ENCODE peak calls at places on chromosomes 13 and 19, in eight cellular contexts. N, J, U, Y, K, Q, O and G are unnamed samples. For H3K4me1, the result is how much of the 10 kb centered on the place peaks cover.

GRCh38 chr19:2456301-2456570 is 523 bp downstream of the LMNB2 start:
- DNase-seq in O (no peak), K (no peak), Q (no peak), Y (no peak), J (no peak), N (no peak), U (no peak), G (no peak)

GRCh38 chr19:42153606-42154405 is 21.6 kb upstream of the POU2F2 start:
- DNase-seq in K (no peak), J (no peak), Q (no peak), Y (no peak), O (no peak), N (no peak), U (no peak), G (no peak)

GRCh38 chr13:31322025-31322424 is 122.2 kb downstream of the B3GLCT start:
- DNase-seq in Q (no peak), O (no peak), K (no peak), U (no peak), N (peak), J (peak), Y (no peak), G (no peak)

GRCh38 chr13:30398601-30399072 is 23.7 kb upstream of the UBE2L5 start:
- DNase-seq in J (no peak), K (no peak), Y (no peak), Q (no peak), N (no peak), U (peak), O (no peak), G (peak)

GRCh38 chr13:20193142-20193923 is 595 bp upstream of the GJB2 start:
- DNase-seq in J (peak), O (no peak), N (no peak), K (no peak), Q (no peak), Y (no peak), U (no peak), G (no peak)

GRCh38 chr19:21587549-21587948 is 82.1 kb downstream of the ZNF429 start:
- DNase-seq in U (no peak), O (no peak), K (no peak), N (no peak), Y (no peak), J (no peak), Q (no peak), G (no peak)

GRCh38 chr13:47038196-47038595 is 141.3 kb upstream of the HTR2A start:
- DNase-seq in K (no peak), N (no peak), U (no peak), Y (no peak), J (no peak), O (no peak), Q (no peak), G (no peak)

GRCh38 chr13:111409413-111409812 is 89.0 kb downstream of the TEX29 start:
- DNase-seq in U (no peak), J (no peak), K (no peak), Q (no peak), Y (no peak), N (no peak), O (no peak), G (no peak)

GRCh38 chr19:33186835-33187540 is 7.1 kb upstream of the LRP3 start:
- DNase-seq in U (peak), K (no peak), Q (no peak), O (no peak), N (no peak), Y (no peak), J (no peak), G (peak)

GRCh38 chr19:308471-309205 is 17.4 kb upstream of the PLPP2 start:
- DNase-seq in K (no peak), O (no peak), U (no peak), N (no peak), Y (peak), Q (no peak), J (no peak), G (no peak)

GRCh38 chr19:41540041-41540695 is 35.8 kb upstream of the CEACAM21 start:
- DNase-seq in O (no peak), Q (no peak), K (no peak), N (no peak), Y (no peak), U (no peak), J (no peak), G (no peak)

GRCh38 chr13:111902726-111903125 is 164.2 kb upstream of the SOX1 start:
- DNase-seq in N (no peak), O (no peak), K (no peak), Y (no peak), J (peak), U (no peak), Q (no peak), G (no peak)

GRCh38 chr19:33226550-33227241 is 1.0 kb upstream of the SLC7A10 start:
- DNase-seq in Y (peak), K (no peak), J (no peak), U (peak), Q (peak), O (no peak), N (no peak), G (no peak)

GRCh38 chr19:50909240-50910070 is 1.7 kb downstream of the KLK4 start:
- DNase-seq in J (no peak), N (peak), U (peak), Q (peak), O (peak), Y (peak), K (no peak), G (no peak)

GRCh38 chr19:5808120-5808816 is 3.4 kb downstream of the NRTN start:
- DNase-seq in N (no peak), K (no peak), Y (no peak), U (no peak), J (no peak), O (no peak), Q (no peak), G (no peak)

GRCh38 chr13:28047784-28048388 is 52.5 kb downstream of the FLT3 start:
- DNase-seq in J (no peak), O (peak), Y (no peak), N (no peak), K (no peak), U (peak), Q (no peak), G (no peak)

GRCh38 chr13:43484432-43485225 is 302.1 kb downstream of the ENOX1 start:
- DNase-seq in J (no peak), O (no peak), N (peak), Y (no peak), Q (peak), K (no peak), U (no peak), G (no peak)

GRCh38 chr13:113430378-113431110 is 22.7 kb downstream of the ADPRHL1 start:
- DNase-seq in Y (no peak), K (no peak), O (no peak), N (no peak), Q (no peak), J (no peak), U (no peak), G (no peak)

GRCh38 chr19:14405758-14406644 is 13.1 kb downstream of the DDX39A start:
- DNase-seq in N (peak), U (peak), K (no peak), Y (peak), J (peak), Q (peak), O (peak), G (peak)

GRCh38 chr19:46022431-46023310 is at the start of gene PGLYRP1:
- DNase-seq in O (no peak), J (no peak), U (no peak), K (no peak), Q (no peak), Y (no peak), N (no peak), G (no peak)

GRCh38 chr13:103521532-103521931 is 455.3 kb upstream of the SLC10A2 start:
- DNase-seq in O (no peak), Q (no peak), N (no peak), U (no peak), K (no peak), J (no peak), Y (no peak), G (no peak)

GRCh38 chr13:98853791-98854191 is 101.3 kb upstream of the SLC15A1 start:
- DNase-seq in U (peak), J (no peak), Y (peak), K (no peak), N (no peak), O (no peak), Q (no peak), G (no peak)

GRCh38 chr13:105969761-105970160 is 565.7 kb downstream of the EFNB2 start:
- DNase-seq in N (no peak), Y (no peak), J (peak), Q (no peak), K (no peak), O (peak), U (no peak), G (no peak)

GRCh38 chr13:101121608-101122007 is 294.7 kb downstream of the NALCN start:
- DNase-seq in K (no peak), J (no peak), Y (no peak), U (no peak), O (no peak), N (no peak), Q (no peak), G (no peak)

GRCh38 chr13:51849145-51850101 is 4.4 kb upstream of the TMEM272 start:
- DNase-seq in O (peak), Q (no peak), N (no peak), J (no peak), Y (no peak), K (no peak), U (no peak), G (no peak)

GRCh38 chr19:54137913-54138776 is 583 bp downstream of the CNOT3 start:
- DNase-seq in U (peak), J (no peak), N (no peak), K (no peak), Y (no peak), Q (no peak), O (no peak), G (no peak)

GRCh38 chr13:42078113-42078769 is 29.8 kb downstream of the DGKH start:
- DNase-seq in U (no peak), N (no peak), O (no peak), J (no peak), Y (no peak), Q (no peak), K (no peak), G (peak)

GRCh38 chr19:1052349-1052967 is 12.6 kb downstream of the ABCA7 start:
- DNase-seq in Q (no peak), K (no peak), U (no peak), O (no peak), N (no peak), Y (no peak), J (no peak), G (no peak)

GRCh38 chr19:32661318-32661717 is 13.7 kb downstream of the ANKRD27 start:
- DNase-seq in Q (no peak), K (no peak), U (no peak), O (no peak), N (no peak), Y (no peak), J (no peak), G (no peak)

GRCh38 chr13:32427852-32428580 is at the start of gene N4BP2L1:
- DNase-seq in O (no peak), J (peak), N (peak), U (peak), K (peak), Q (peak), Y (peak), G (peak)

GRCh38 chr19:632228-633067 is 889 bp downstream of the POLRMT start:
- DNase-seq in Q (peak), U (peak), K (no peak), Y (no peak), J (no peak), O (no peak), N (peak), G (no peak)

GRCh38 chr13:39209731-39210633 is 171.7 kb downstream of the NHLRC3 start:
- DNase-seq in Q (no peak), U (no peak), J (no peak), K (no peak), Y (no peak), O (no peak), N (no peak), G (no peak)

GRCh38 chr13:32150239-32150638 is 118.7 kb downstream of the FRY start:
- DNase-seq in Y (no peak), K (no peak), U (no peak), O (no peak), N (no peak), Q (no peak), J (no peak), G (no peak)

GRCh38 chr13:107811233-107811632 is 404.1 kb downstream of the LIG4 start:
- DNase-seq in U (no peak), J (no peak), K (no peak), Q (no peak), N (no peak), Y (no peak), O (no peak), G (no peak)

GRCh38 chr13:85608255-85608829 is 190.9 kb downstream of the SLITRK6 start:
- DNase-seq in N (no peak), Q (no peak), Y (no peak), J (no peak), K (no peak), U (no peak), O (no peak), G (no peak)

GRCh38 chr19:27392027-27392632 is 1820.8 kb downstream of the UQCRFS1 start:
- DNase-seq in Q (no peak), N (no peak), J (no peak), U (no peak), K (no peak), O (no peak), Y (peak), G (no peak)

GRCh38 chr19:52993342-52994178 is 20.2 kb upstream of the ERVV-1 start:
- DNase-seq in N (peak), Q (peak), J (no peak), Y (peak), U (peak), O (peak), K (no peak), G (peak)
- TF ChIP-seq POLR2A in N (peak), Q (no peak), J (no peak), Y (no peak), U (no peak), O (no peak), K (no peak), G (no peak)

GRCh38 chr13:23467048-23467931 is 33.8 kb upstream of the SACS start:
- DNase-seq in O (no peak), Q (no peak), K (no peak), Y (no peak), U (no peak), J (peak), N (no peak), G (no peak)

GRCh38 chr13:23468811-23469210 is 35.3 kb upstream of the SACS start:
- DNase-seq in N (no peak), O (no peak), K (no peak), Y (no peak), Q (no peak), J (no peak), U (no peak), G (no peak)

GRCh38 chr13:23466144-23467002 is 32.9 kb upstream of the SACS start:
- DNase-seq in Q (peak), J (peak), Y (peak), N (peak), O (peak), K (no peak), U (peak), G (peak)

GRCh38 chr13:23469901-23470525 is 36.5 kb upstream of the SACS start:
- DNase-seq in U (no peak), O (no peak), Y (no peak), Q (no peak), J (no peak), N (no peak), K (no peak), G (no peak)

DNA sequence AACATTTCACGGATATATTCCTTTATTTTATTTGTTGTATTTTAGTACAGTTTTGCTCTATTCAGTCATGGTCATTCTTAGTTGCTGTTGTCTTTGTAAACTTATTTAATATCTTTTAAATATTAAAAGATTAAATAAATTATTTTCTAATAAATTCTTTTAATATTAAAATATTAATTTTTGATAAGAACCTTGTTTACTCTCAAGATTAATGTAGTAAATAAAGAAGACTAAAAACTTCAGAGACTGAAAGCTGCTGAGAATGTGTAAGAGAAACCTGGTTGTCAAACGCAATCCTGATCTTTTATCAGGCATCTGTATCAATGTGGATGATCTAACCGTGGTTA is 34.4 kb upstream of the SACS start:
- DNase-seq in Y (no peak), J (no peak), U (no peak), O (no peak), Q (no peak), N (no peak), K (no peak), G (no peak)
- H3K4me1 ChIP-seq in Y (under half), J (under half), U (under half), O (under half), Q (under half), N (under half), K (under half), G (under half)

DNA sequence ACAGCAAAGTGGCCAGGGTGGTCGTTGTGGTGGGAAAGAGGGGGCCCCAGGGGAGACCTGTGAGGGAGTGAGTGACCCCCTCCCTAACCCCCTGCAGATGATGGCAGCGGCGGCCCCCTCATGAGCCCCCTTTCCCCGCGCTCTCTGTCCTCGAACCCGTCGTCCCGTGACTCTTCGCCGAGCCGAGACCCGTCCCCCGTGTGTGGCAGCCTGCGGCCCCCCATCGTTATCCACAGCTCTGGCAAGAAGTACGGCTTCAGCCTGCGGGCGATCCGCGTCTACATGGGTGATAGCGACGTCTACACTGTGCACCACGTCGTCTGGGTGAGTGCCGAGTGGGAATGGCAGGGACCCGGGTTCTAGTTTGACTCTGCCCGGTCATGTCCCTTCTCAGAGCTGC is 8.1 kb upstream of the PIK3R2 start:
- DNase-seq in J (no peak), Q (no peak), Y (no peak), O (no peak), N (no peak), K (no peak), U (no peak), G (no peak)
- TF ChIP-seq POLR2A in J (no peak), Q (no peak), Y (no peak), O (no peak), N (no peak), K (no peak), U (no peak), G (no peak)

DNA sequence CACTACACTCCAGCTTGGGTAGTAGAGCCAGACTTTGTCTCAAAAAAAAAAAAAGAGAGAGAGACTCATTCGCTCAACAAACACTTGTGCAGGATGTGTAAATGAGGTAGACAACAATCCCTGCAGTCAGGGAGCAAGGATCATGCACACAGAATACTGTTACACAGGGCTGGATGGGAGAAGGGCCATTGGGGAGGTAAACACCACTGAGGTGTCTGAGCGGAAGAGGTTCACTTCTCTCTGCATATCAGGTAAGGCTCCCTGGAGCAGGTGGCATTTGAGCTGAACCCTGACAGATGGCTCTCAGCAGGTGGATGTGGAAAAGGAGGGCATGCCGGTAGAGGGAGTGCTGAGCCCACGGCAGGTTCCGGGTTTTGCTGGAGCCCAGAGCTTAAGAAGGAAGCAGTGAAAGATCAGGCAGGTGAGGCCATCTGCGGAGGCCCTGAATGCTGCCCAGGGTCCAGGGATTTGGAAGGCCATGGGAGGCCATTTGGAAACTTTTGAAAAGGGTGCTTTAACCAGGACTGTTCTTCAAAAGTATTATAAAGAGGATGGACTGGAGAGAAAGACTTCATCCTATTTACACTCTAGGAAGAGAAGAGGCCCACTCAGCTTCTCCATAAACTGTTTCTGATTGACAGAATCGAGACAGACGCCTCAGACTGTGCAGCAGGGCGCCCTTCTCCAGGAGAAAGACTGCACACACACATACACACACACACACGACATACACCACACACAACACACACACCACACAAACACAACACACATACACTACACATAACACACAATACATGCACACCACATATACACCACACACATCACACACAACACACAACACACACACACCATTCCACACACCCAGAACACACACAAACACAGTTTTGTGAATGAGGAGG is 199.4 kb downstream of the USP12 start:
- DNase-seq in K (no peak), J (no peak), N (no peak), U (peak), Y (peak), Q (peak), O (peak), G (peak)
- H3K4me1 ChIP-seq in K (under half), J (under half), N (under half), U (under half), Y (under half), Q (under half), O (under half), G (under half)

GRCh38 chr19:36489139-36489919 is at the start of gene ZNF566:
- DNase-seq in K (peak), O (peak), Y (peak), U (peak), N (peak), J (peak), Q (peak), G (peak)
- TF ChIP-seq POLR2A in K (no peak), O (peak), Y (no peak), U (peak), N (no peak), J (no peak), Q (no peak), G (peak)

DNA sequence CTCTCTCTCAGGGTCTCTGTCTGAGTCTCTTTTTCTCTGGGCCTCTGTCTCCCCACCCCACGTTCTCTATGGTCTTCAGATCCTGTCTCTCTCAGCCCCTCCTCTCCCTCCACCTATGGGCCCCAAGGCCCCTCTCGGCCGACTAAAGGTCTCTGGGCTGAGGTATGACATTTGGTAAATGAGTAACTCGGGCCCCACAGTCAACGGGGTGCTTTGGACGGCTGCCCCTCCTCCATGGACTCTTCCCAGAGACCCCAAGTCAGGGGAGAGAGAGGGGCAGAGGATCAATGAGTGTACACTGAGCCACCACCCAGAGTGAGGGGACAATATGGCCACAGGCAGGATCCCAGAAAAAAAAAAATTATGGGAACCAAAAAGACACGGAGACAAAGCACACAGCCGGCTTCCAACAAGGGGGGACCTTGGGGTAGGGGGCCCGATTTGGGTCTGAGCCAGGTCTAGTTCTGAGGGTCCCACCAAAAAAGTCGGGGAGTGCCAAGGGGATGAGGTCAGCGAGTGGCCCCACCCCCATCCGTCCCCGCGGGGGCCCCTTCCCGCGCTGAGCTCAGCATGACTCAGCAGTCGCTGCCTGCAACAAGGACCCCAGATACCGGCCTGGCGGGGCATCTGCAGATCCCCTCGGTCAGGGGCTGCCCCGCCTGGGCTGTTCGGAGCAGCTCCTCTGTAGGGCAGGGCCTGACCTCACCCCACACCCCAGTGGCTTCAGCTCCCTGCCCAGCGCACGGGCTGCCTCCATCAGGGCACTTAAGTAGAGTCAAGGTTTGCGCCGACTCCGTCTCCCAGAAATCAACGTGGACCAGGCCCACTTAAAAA is 1.5 kb upstream of the FTL start:
- DNase-seq in J (no peak), U (peak), Y (peak), Q (peak), K (no peak), O (no peak), N (peak), G (peak)
- H3K4me1 ChIP-seq in J (half or more), U (half or more), Y (under half), Q (half or more), K (under half), O (half or more), N (under half), G (under half)